ENCODE peak calls at places on chromosome 17, in four cellular contexts. N is sigmoid colon, Y is endothelial cell of umbilical vein, K is fibroblast of lung. L is an unnamed sample. For H3K9me3, the result is how much of the 10 kb centered on the place peaks cover.

GRCh38 chr17:68515238-68515637 is 3.0 kb downstream of the PRKAR1A start:
- DNase-seq in N (no peak), K (peak), Y (no peak), L (no peak)

GRCh38 chr17:53655591-53655990 is 167.1 kb upstream of the KIF2B start:
- DNase-seq in N (no peak), Y (no peak), K (peak), L (no peak)

GRCh38 chr17:31400481-31400950 is 9.0 kb downstream of the RAB11FIP4 start:
- DNase-seq in K (no peak), N (no peak), Y (no peak), L (no peak)

GRCh38 chr17:37247825-37248224 is 128.0 kb upstream of the C17orf78 start:
- DNase-seq in N (no peak), K (no peak), Y (no peak), L (no peak)

GRCh38 chr17:50062323-50063243 is 6.7 kb downstream of the ITGA3 start:
- DNase-seq in K (peak), N (peak), Y (no peak), L (no peak)

GRCh38 chr17:39151680-39152058 is 232 bp upstream of the PLXDC1 start:
- DNase-seq in N (peak), K (no peak), Y (no peak), L (no peak)

GRCh38 chr17:4706121-4706520 is 2.2 kb upstream of the PELP1 start:
- DNase-seq in Y (no peak), K (peak), N (no peak), L (no peak)

GRCh38 chr17:44094701-44095387 is 24.3 kb downstream of the G6PC3 start:
- DNase-seq in K (no peak), N (no peak), Y (no peak), L (no peak)

GRCh38 chr17:6135996-6136395 is 65.8 kb downstream of the WSCD1 start:
- DNase-seq in K (no peak), Y (no peak), N (no peak), L (no peak)

GRCh38 chr17:50206604-50207293 is 5.3 kb upstream of the COL1A1 start:
- DNase-seq in N (peak), K (peak), Y (no peak), L (no peak)

GRCh38 chr17:17698371-17698770 is 17.1 kb downstream of the RAI1 start:
- DNase-seq in Y (no peak), K (no peak), N (no peak), L (no peak)

GRCh38 chr17:74919440-74920305 is 3.4 kb downstream of the USH1G start:
- DNase-seq in N (no peak), Y (no peak), K (no peak), L (no peak)

GRCh38 chr17:76968707-76969597 is 100.7 kb downstream of the MGAT5B start:
- DNase-seq in Y (no peak), K (peak), N (no peak), L (peak)

GRCh38 chr17:5683241-5683640 is 98.9 kb upstream of the NLRP1 start:
- DNase-seq in N (no peak), K (no peak), Y (no peak), L (no peak)

GRCh38 chr17:78828470-78829185 is 12.0 kb downstream of the USP36 start:
- DNase-seq in K (peak), Y (peak), N (peak), L (no peak)

GRCh38 chr17:73952136-73952497 is 251.4 kb upstream of the RPL38 start:
- DNase-seq in K (no peak), N (no peak), Y (no peak), L (no peak)

GRCh38 chr17:44396946-44397345 is 7.5 kb upstream of the ITGA2B start:
- DNase-seq in Y (no peak), K (no peak), N (no peak), L (no peak)

GRCh38 chr17:75509528-75510258 is 5.6 kb downstream of the CASKIN2 start:
- DNase-seq in K (no peak), Y (peak), N (no peak), L (no peak)

GRCh38 chr17:31918701-31919128 is 17.2 kb upstream of the UTP6 start:
- DNase-seq in Y (no peak), K (peak), N (no peak), L (no peak)

GRCh38 chr17:15886221-15886620 is 58.7 kb upstream of the ADORA2B start:
- DNase-seq in N (no peak), K (no peak), Y (no peak), L (no peak)

GRCh38 chr17:80082403-80083135 is 18.8 kb upstream of the GAA start:
- DNase-seq in Y (peak), N (peak), K (peak), L (peak)

GRCh38 chr17:42221886-42222745 is 27.8 kb upstream of the GHDC start:
- DNase-seq in N (no peak), K (peak), Y (peak), L (peak)

GRCh38 chr17:30229012-30229411 is 6.5 kb downstream of the SLC6A4 start:
- DNase-seq in K (no peak), Y (no peak), N (no peak), L (no peak)

GRCh38 chr17:45230787-45231480 is 9.2 kb downstream of the FMNL1 start:
- DNase-seq in K (peak), Y (no peak), N (peak), L (no peak)

GRCh38 chr17:74833501-74834361 is 26.0 kb downstream of the GRIN2C start:
- DNase-seq in N (no peak), Y (no peak), K (peak), L (no peak)

GRCh38 chr17:72467841-72468653 is 347.2 kb downstream of the SOX9 start:
- DNase-seq in N (no peak), K (peak), Y (no peak), L (no peak)

GRCh38 chr17:77182205-77182604 is 41.4 kb downstream of the SEC14L1 start:
- DNase-seq in Y (peak), K (no peak), N (no peak), L (no peak)

GRCh38 chr17:43545383-43545632 is 832 bp downstream of the ETV4 start:
- DNase-seq in N (no peak), K (no peak), Y (no peak), L (no peak)

GRCh38 chr17:79602621-79603020 is 8.2 kb downstream of the RBFOX3 start:
- DNase-seq in K (no peak), N (no peak), Y (no peak), L (no peak)

GRCh38 chr17:75894049-75894742 is 2.6 kb downstream of the TRIM65 start:
- DNase-seq in K (no peak), N (peak), Y (no peak), L (no peak)

GRCh38 chr17:50834786-50835562 is 412 bp upstream of the WFIKKN2 start:
- DNase-seq in K (peak), N (peak), Y (no peak), L (no peak)

GRCh38 chr17:1076982-1077302 is 80.0 kb downstream of the TIMM22 start:
- DNase-seq in N (no peak), K (no peak), Y (no peak), L (no peak)

GRCh38 chr17:10730956-10731879 is 1.4 kb upstream of the TMEM220 start:
- DNase-seq in K (no peak), Y (no peak), N (no peak), L (no peak)

GRCh38 chr17:54901230-54901847 is 687 bp downstream of the TOM1L1 start:
- DNase-seq in Y (no peak), N (no peak), K (peak), L (no peak)

GRCh38 chr17:55420776-55421178 is 858 bp downstream of the MMD start:
- DNase-seq in K (peak), Y (no peak), N (peak), L (peak)

GRCh38 chr17:77393867-77394539 is 253.2 kb downstream of the SEC14L1 start:
- DNase-seq in Y (no peak), N (no peak), K (no peak), L (no peak)

GRCh38 chr17:56653877-56654276 is 60.4 kb downstream of the NOG start:
- DNase-seq in Y (peak), N (no peak), K (peak), L (peak)
- TF ChIP-seq CTCF in Y (peak), N (no peak), K (peak), L (peak)

GRCh38 chr17:70969540-70970034 is 800.3 kb downstream of the KCNJ2 start:
- DNase-seq in K (no peak), Y (no peak), N (no peak), L (no peak)

GRCh38 chr17:70968302-70968701 is 799.0 kb downstream of the KCNJ2 start:
- DNase-seq in K (peak), N (no peak), Y (no peak), L (no peak)
- H3K9me3 ChIP-seq in K (under half), N (under half), Y (under half), L (under half)

DNA sequence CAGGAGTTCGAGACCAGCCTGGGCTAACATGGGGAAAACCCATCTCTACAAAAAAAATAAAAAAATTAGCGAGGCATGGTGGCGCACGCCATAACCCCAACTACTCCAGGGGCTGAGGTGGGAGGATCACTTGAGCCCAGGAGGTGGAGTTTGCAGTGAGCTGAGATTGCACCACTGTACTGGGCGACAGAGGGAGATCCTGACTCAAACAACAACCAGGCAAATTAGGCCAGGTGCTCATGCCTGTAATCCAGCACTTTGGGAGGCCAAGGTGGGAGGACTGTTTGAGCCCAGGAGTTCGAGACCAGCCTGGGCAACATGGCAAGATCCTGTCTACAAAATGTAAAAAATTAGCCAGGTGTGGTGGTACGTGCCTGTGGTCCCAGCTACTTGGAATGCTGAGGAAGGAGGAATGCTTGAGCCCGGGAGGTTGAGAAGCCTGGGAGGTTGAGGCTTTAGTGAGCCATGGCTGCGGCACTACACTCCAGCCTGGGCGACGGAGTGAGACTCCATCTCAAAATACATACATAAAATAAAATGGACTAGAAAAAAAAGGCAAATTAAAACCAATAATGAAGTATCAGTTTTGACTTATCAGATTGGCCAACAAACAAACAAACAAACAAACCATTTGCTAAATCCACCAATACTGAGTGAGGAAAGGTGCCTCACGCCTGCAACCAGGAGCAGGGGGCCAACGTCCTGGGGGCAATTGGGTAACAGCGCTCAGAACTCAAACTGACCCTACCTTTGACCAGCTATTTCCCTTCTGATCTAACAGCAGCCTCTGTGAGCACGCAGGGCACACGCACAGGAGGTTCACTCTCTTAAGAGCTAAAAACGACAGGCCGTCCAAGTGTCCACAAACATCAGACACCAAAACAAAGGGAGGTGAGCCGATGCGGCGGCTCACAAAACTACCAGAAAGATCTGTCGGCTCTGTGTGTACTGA is 19.4 kb upstream of the FASN start:
- DNase-seq in N (no peak), K (no peak), Y (no peak), L (no peak)
- H3K27ac ChIP-seq in N (no peak), K (no peak), Y (no peak), L (no peak)

GRCh38 chr17:40791808-40792436 is 7.8 kb downstream of the KRT28 start:
- DNase-seq in N (no peak), Y (peak), K (peak), L (no peak)
- TF ChIP-seq CTCF in N (no peak), Y (peak), K (peak), L (no peak)

GRCh38 chr17:61128671-61129115 is 270.9 kb upstream of the TBX2 start:
- DNase-seq in Y (no peak), N (no peak), K (no peak), L (no peak)
- H3K9me3 ChIP-seq in Y (under half), N (under half), K (under half), L (under half)